ENCODE peak calls at places on chromosomes 11 and 22, in seven cellular contexts. E is neuronal stem cell, L is H9, N is mesenchymal stem cell, C is mesendoderm, T is H1, I is trophoblast cell. S is an unnamed sample.

GRCh38 chr11:95884364-95884763 is 39.5 kb downstream of the MTMR2 start:
- DNase-seq in E (no peak), L (no peak), N (peak; percentile 47), C (no peak), T (no peak), I (no peak), S (peak; percentile 63)

GRCh38 chr22:41799486-41800347 is 762 bp upstream of the CCDC134 start:
- DNase-seq in E (peak; percentile 12), L (peak; percentile 43), N (no peak), C (no peak), T (peak; percentile 67), I (peak; percentile 21), S (no peak)

GRCh38 chr11:114074546-114075342 is 15.2 kb downstream of the ZBTB16 start:
- DNase-seq in E (no peak), L (no peak), N (no peak), C (no peak), T (no peak), I (no peak), S (no peak)

GRCh38 chr22:45170001-45170466 is 6.3 kb downstream of the NUP50 start:
- DNase-seq in E (no peak), L (no peak), N (no peak), C (peak; percentile 45), T (no peak), I (peak; percentile 85), S (peak; percentile 44)

GRCh38 chr22:19395276-19395675 is 36.3 kb downstream of the HIRA start:
- DNase-seq in E (no peak), L (no peak), N (no peak), C (no peak), T (no peak), I (no peak), S (no peak)

GRCh38 chr11:129803533-129803932 is 12.1 kb upstream of the TMEM45B start:
- DNase-seq in E (no peak), L (no peak), N (no peak), C (peak; percentile 49), T (no peak), I (no peak), S (no peak)

GRCh38 chr11:87039371-87039770 is 1.6 kb downstream of the TMEM135 start:
- DNase-seq in E (no peak), L (no peak), N (no peak), C (no peak), T (no peak), I (no peak), S (peak; percentile 19)

GRCh38 chr11:46144741-46145140 is 23.5 kb upstream of the PHF21A start:
- DNase-seq in E (no peak), L (no peak), N (no peak), C (no peak), T (no peak), I (no peak), S (no peak)

GRCh38 chr22:30224161-30224857 is 22.2 kb downstream of the LIF start:
- DNase-seq in E (no peak), L (no peak), N (peak; percentile 92), C (peak; percentile 88), T (no peak), I (no peak), S (no peak)

GRCh38 chr11:119107538-119108150 is 500 bp downstream of the C2CD2L start:
- DNase-seq in E (no peak), L (no peak), N (no peak), C (no peak), T (no peak), I (peak; percentile 41), S (no peak)

GRCh38 chr22:29914165-29914564 is 31.2 kb downstream of the MTMR3 start:
- DNase-seq in E (no peak), L (no peak), N (peak; percentile 87), C (peak; percentile 78), T (no peak), I (peak; percentile 82), S (peak; percentile 83)

GRCh38 chr22:20424553-20424936 is 13.1 kb downstream of the SCARF2 start:
- DNase-seq in E (no peak), L (no peak), N (no peak), C (no peak), T (no peak), I (no peak), S (no peak)

GRCh38 chr11:70186420-70186819 is 16.7 kb upstream of the FADD start:
- DNase-seq in E (no peak), L (no peak), N (no peak), C (no peak), T (no peak), I (no peak), S (no peak)

GRCh38 chr11:108206171-108206570 is 16.3 kb downstream of the NPAT start:
- DNase-seq in E (no peak), L (no peak), N (no peak), C (no peak), T (no peak), I (no peak), S (no peak)

GRCh38 chr11:19739872-19740271 is 27.2 kb downstream of the NAV2 start:
- DNase-seq in E (no peak), L (peak; percentile 57), N (peak; percentile 24), C (peak; percentile 60), T (peak; percentile 57), I (no peak), S (peak; percentile 13)

GRCh38 chr11:27699242-27699925 is 871 bp downstream of the BDNF start:
- DNase-seq in E (no peak), L (peak; percentile 55), N (peak; percentile 71), C (peak; percentile 69), T (peak; percentile 60), I (no peak), S (peak; percentile 55)

GRCh38 chr11:84719935-84720577 is 907.1 kb downstream of the DLG2 start:
- DNase-seq in E (peak; percentile 17), L (peak; percentile 63), N (no peak), C (peak; percentile 64), T (peak; percentile 74), I (no peak), S (no peak)

GRCh38 chr11:35260342-35260985 is 121.5 kb downstream of the CD44 start:
- DNase-seq in E (no peak), L (no peak), N (peak; percentile 94), C (no peak), T (no peak), I (no peak), S (peak; percentile 96)

GRCh38 chr22:46367707-46368191 is 32.2 kb downstream of the TRMU start:
- DNase-seq in E (peak; percentile 48), L (peak; percentile 89), N (peak; percentile 46), C (peak; percentile 79), T (peak; percentile 96), I (peak; percentile 86), S (peak; percentile 40)

GRCh38 chr22:46370584-46371373 is 35.3 kb downstream of the TRMU start:
- DNase-seq in E (no peak), L (no peak), N (no peak), C (peak; percentile 41), T (no peak), I (no peak), S (no peak)

GRCh38 chr22:46369716-46370583 is 34.4 kb downstream of the TRMU start:
- DNase-seq in E (no peak), L (no peak), N (no peak), C (no peak), T (no peak), I (no peak), S (no peak)

GRCh38 chr22:46368422-46368821 is 32.9 kb downstream of the TRMU start:
- DNase-seq in E (no peak), L (no peak), N (no peak), C (no peak), T (no peak), I (no peak), S (no peak)

GRCh38 chr22:46368871-46369715 is 33.6 kb downstream of the TRMU start:
- DNase-seq in E (no peak), L (no peak), N (no peak), C (no peak), T (no peak), I (no peak), S (no peak)
- H3K23ac ChIP-seq in E (peak overlapping the region; percentile 65), L (no peak overlapping the region), N (no peak overlapping the region), C (no peak overlapping the region), T (no peak overlapping the region), I (no peak overlapping the region), S (no peak overlapping the region)

GRCh38 chr22:22010358-22010757 is 27.8 kb upstream of the TOP3B start:
- DNase-seq in E (no peak), L (no peak), N (no peak), C (no peak), T (no peak), I (no peak), S (no peak)
- H3K23ac ChIP-seq in E (no peak overlapping the region), L (no peak overlapping the region), N (no peak overlapping the region), C (no peak overlapping the region), T (no peak overlapping the region), I (no peak overlapping the region), S (no peak overlapping the region)

GRCh38 chr22:48155446-48155845 is 1393.0 kb downstream of the TBC1D22A start:
- DNase-seq in E (no peak), L (no peak), N (no peak), C (no peak), T (no peak), I (no peak), S (no peak)

GRCh38 chr22:48156603-48157355 is 1394.3 kb downstream of the TBC1D22A start:
- DNase-seq in E (no peak), L (no peak), N (no peak), C (no peak), T (no peak), I (no peak), S (no peak)

GRCh38 chr22:48157676-48158075 is 1395.2 kb downstream of the TBC1D22A start:
- DNase-seq in E (no peak), L (no peak), N (no peak), C (no peak), T (no peak), I (no peak), S (no peak)

GRCh38 chr22:48167238-48167637 is 1404.8 kb downstream of the TBC1D22A start:
- DNase-seq in E (peak; percentile 36), L (peak; percentile 20), N (no peak), C (peak; percentile 22), T (no peak), I (no peak), S (no peak)

DNA sequence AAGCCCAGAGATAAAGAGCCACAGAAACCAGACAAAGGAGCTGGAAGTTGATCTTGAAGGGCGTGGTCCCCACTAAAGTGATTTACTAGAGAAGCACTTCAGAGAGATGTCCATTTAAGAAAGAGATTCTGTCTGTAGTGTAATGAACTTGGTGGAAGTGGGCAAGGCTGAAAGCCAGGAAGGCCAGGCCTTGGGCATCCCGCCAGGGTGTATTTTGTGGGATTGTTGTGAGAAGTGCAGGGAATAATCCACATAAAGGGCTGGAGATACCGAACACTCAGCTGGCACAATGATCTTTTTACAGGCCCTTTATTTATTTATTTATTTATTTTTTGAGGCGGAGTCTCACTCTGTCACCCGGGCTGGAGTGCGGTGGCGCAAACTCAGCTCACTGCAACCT is 1398.9 kb downstream of the TBC1D22A start:
- DNase-seq in E (no peak), L (no peak), N (no peak), C (no peak), T (no peak), I (no peak), S (no peak)
- H3K23ac ChIP-seq in E (no peak overlapping the region), L (no peak overlapping the region), N (no peak overlapping the region), C (no peak overlapping the region), T (no peak overlapping the region), I (no peak overlapping the region), S (no peak overlapping the region)

GRCh38 chr22:31442768-31443489 is 43.5 kb downstream of the DRG1 start:
- DNase-seq in E (no peak), L (no peak), N (no peak), C (peak; percentile 22), T (no peak), I (peak; percentile 36), S (no peak)
- H3K23ac ChIP-seq in E (no peak overlapping the region), L (no peak overlapping the region), N (no peak overlapping the region), C (no peak overlapping the region), T (no peak overlapping the region), I (no peak overlapping the region), S (no peak overlapping the region)

GRCh38 chr11:75891947-75892739 is 77.1 kb downstream of the UVRAG start:
- DNase-seq in E (no peak), L (no peak), N (no peak), C (no peak), T (no peak), I (peak; percentile 9), S (no peak)
- H3K23ac ChIP-seq in E (no peak overlapping the region), L (no peak overlapping the region), N (no peak overlapping the region), C (no peak overlapping the region), T (no peak overlapping the region), I (no peak overlapping the region), S (no peak overlapping the region)

S was measured in IMR-90.